ENCODE peak calls at places on chromosomes 16 and 17, in nine cellular contexts. O is A549; S is activated CD4-positive, CD25-positive, alpha-beta regulatory T cell treated with anti-CD3 and anti-CD28 coated beads, Interleukin-2, amount 50 U/mL, for 16 hours; Z is AG09309; A is aorta; M is HFFc6; X is heart left ventricle; E is thoracic aorta; H is hepatic stellate cell. T is an unnamed sample.

GRCh38 chr17:7356072-7356549 is 1.2 kb downstream of the TMEM95 start:
- DNase-seq in E (no peak), M (peak; percentile 32), X (peak; percentile 81), O (peak; percentile 89), S (peak; percentile 71), H (peak; percentile 74), A (peak; percentile 86), Z (no peak), T (peak; percentile 93)

GRCh38 chr16:2874032-2874431 is 9.0 kb upstream of the FLYWCH2 start:
- DNase-seq in E (no peak), X (no peak), H (no peak), Z (no peak), M (no peak), A (no peak), S (no peak), O (no peak), T (no peak)

GRCh38 chr17:9035249-9035648 is 13.9 kb downstream of the NTN1 start:
- DNase-seq in H (no peak), A (no peak), E (no peak), Z (no peak), X (no peak), O (no peak), S (no peak), M (no peak), T (no peak)

GRCh38 chr17:72511874-72512273 is 391.1 kb downstream of the SOX9 start:
- DNase-seq in S (no peak), X (no peak), Z (no peak), H (no peak), O (no peak), E (no peak), A (no peak), M (no peak), T (no peak)

GRCh38 chr16:66741971-66742396 is 9.4 kb downstream of the DYNC1LI2 start:
- DNase-seq in Z (no peak), A (no peak), S (no peak), O (no peak), X (no peak), M (no peak), E (no peak), H (no peak), T (no peak)

GRCh38 chr17:45440161-45440859 is 7.6 kb upstream of the ARHGAP27 start:
- DNase-seq in H (no peak), Z (no peak), E (no peak), S (no peak), M (no peak), X (no peak), O (no peak), A (no peak), T (no peak)

GRCh38 chr16:48820379-48820778 is 210.4 kb upstream of the N4BP1 start:
- DNase-seq in Z (no peak), E (no peak), M (no peak), O (no peak), S (no peak), H (no peak), A (no peak), X (no peak), T (no peak)

GRCh38 chr16:27301236-27301861 is 12.4 kb upstream of the IL4R start:
- DNase-seq in O (no peak), A (no peak), H (no peak), E (no peak), Z (no peak), X (no peak), M (no peak), S (no peak), T (no peak)

GRCh38 chr17:83194189-83194565 is 114.8 kb downstream of the METRNL start:
- DNase-seq in E (no peak), S (no peak), O (no peak), A (peak; percentile 44), Z (no peak), H (no peak), X (peak; percentile 15), M (no peak), T (no peak)

GRCh38 chr17:72369366-72369765 is 248.5 kb downstream of the SOX9 start:
- DNase-seq in A (no peak), H (no peak), M (no peak), O (no peak), Z (no peak), E (no peak), S (no peak), X (no peak), T (no peak)

GRCh38 chr16:20318006-20318405 is 9.3 kb downstream of the GP2 start:
- DNase-seq in X (no peak), E (no peak), O (no peak), H (no peak), M (no peak), S (no peak), Z (no peak), A (no peak), T (no peak)

GRCh38 chr17:4433515-4434031 is at the start of gene SPNS3:
- DNase-seq in S (no peak), Z (no peak), M (no peak), A (no peak), X (no peak), E (no peak), H (no peak), O (no peak), T (no peak)

GRCh38 chr17:55722016-55722706 is 503 bp downstream of the TMEM100 start:
- DNase-seq in H (no peak), Z (no peak), M (no peak), X (no peak), A (no peak), O (no peak), S (no peak), E (no peak), T (no peak)

GRCh38 chr16:75391254-75391653 is 42.0 kb downstream of the CFDP1 start:
- DNase-seq in A (no peak), E (no peak), M (no peak), X (no peak), O (no peak), H (no peak), Z (no peak), S (no peak), T (no peak)

GRCh38 chr16:83269541-83269940 is 538.2 kb upstream of the HSBP1 start:
- DNase-seq in X (no peak), H (no peak), S (no peak), A (no peak), Z (no peak), O (no peak), E (no peak), M (no peak), T (no peak)

GRCh38 chr17:50532452-50533024 is at the start of gene EPN3:
- DNase-seq in S (no peak), Z (no peak), A (no peak), X (no peak), H (no peak), M (no peak), E (no peak), O (no peak), T (peak; percentile 64)

GRCh38 chr17:1985093-1985492 is 40.0 kb downstream of the RTN4RL1 start:
- DNase-seq in X (no peak), A (no peak), S (no peak), Z (no peak), E (no peak), M (no peak), H (no peak), O (no peak), T (no peak)

GRCh38 chr17:2406271-2406902 is 5.5 kb upstream of the MNT start:
- DNase-seq in X (peak; percentile 25), S (no peak), M (no peak), H (no peak), E (no peak), Z (no peak), O (no peak), A (peak; percentile 47), T (peak; percentile 87)

GRCh38 chr17:81871387-81872120 is 417 bp upstream of the ARHGDIA start:
- DNase-seq in O (peak; percentile 96), X (peak; percentile 96), A (peak; percentile 97), M (peak; percentile 88), Z (no peak), S (peak; percentile 91), E (peak; percentile 80), H (peak; percentile 98), T (peak; percentile 92)

GRCh38 chr17:66214893-66215528 is 14.2 kb downstream of the APOH start:
- DNase-seq in H (no peak), Z (no peak), X (no peak), E (no peak), M (no peak), O (no peak), S (no peak), A (no peak), T (no peak)

GRCh38 chr17:54404259-54404658 is 496.4 kb upstream of the TOM1L1 start:
- DNase-seq in X (no peak), M (no peak), H (no peak), Z (no peak), O (no peak), A (no peak), E (no peak), S (no peak), T (no peak)

GRCh38 chr17:42554250-42555121 is 1.8 kb downstream of the HSD17B1 start:
- DNase-seq in A (peak; percentile 93), Z (no peak), S (peak; percentile 34), E (no peak), O (peak; percentile 88), X (peak; percentile 93), H (peak; percentile 82), M (peak; percentile 53), T (peak; percentile 70)

GRCh38 chr16:84024854-84025253 is 17.7 kb downstream of the SLC38A8 start:
- DNase-seq in O (no peak), E (no peak), X (no peak), Z (peak; percentile 67), H (peak; percentile 59), M (peak; percentile 28), S (no peak), A (no peak), T (no peak)

GRCh38 chr17:19670906-19671305 is 22.4 kb downstream of the ALDH3A2 start:
- DNase-seq in S (no peak), Z (no peak), X (no peak), M (no peak), E (no peak), O (no peak), A (no peak), H (no peak), T (no peak)

GRCh38 chr17:57889892-57890856 is 40.3 kb upstream of the MRPS23 start:
- DNase-seq in A (peak; percentile 94), H (peak; percentile 90), X (peak; percentile 93), Z (peak; percentile 63), E (peak; percentile 86), S (no peak), M (peak; percentile 80), O (peak; percentile 83), T (no peak)

T was measured in trophoblast cell.